ENCODE peak calls at places on chromosomes 16 and 17, in eight cellular contexts. One of them, this sample, is unnamed.

GRCh38 chr17:19295478-19296200 is 58.5 kb downstream of the EPN2 start:
- DNase-seq in stomach: no peak
- DNase-seq in AG04449: no peak
- DNase-seq in OCI-LY7: no peak
- DNase-seq in neural progenitor cell: no peak
- DNase-seq in pancreas: no peak
- DNase-seq in thoracic aorta: no peak
- DNase-seq in AG09309: no peak
- DNase-seq in this sample: peak; percentile 20

GRCh38 chr16:58011652-58012051 is 10.4 kb downstream of the USB1 start:
- DNase-seq in stomach: no peak
- DNase-seq in AG04449: peak; percentile 40
- DNase-seq in OCI-LY7: no peak
- DNase-seq in neural progenitor cell: no peak
- DNase-seq in pancreas: no peak
- DNase-seq in thoracic aorta: no peak
- DNase-seq in AG09309: no peak
- DNase-seq in this sample: no peak

GRCh38 chr17:13209091-13209490 is 191.3 kb upstream of the ELAC2 start:
- DNase-seq in stomach: no peak
- DNase-seq in AG04449: no peak
- DNase-seq in OCI-LY7: no peak
- DNase-seq in neural progenitor cell: no peak
- DNase-seq in pancreas: no peak
- DNase-seq in thoracic aorta: no peak
- DNase-seq in AG09309: no peak
- DNase-seq in this sample: peak; percentile 19

GRCh38 chr16:56357765-56358322 is 67.5 kb downstream of the AMFR start:
- DNase-seq in stomach: peak; percentile 24
- DNase-seq in AG04449: no peak
- DNase-seq in OCI-LY7: no peak
- DNase-seq in neural progenitor cell: peak; percentile 25
- DNase-seq in pancreas: peak; percentile 53
- DNase-seq in thoracic aorta: no peak
- DNase-seq in AG09309: no peak
- DNase-seq in this sample: no peak

GRCh38 chr16:35631261-35631945 is 2172.0 kb downstream of the TP53TG3F start:
- DNase-seq in stomach: no peak
- DNase-seq in AG04449: no peak
- DNase-seq in OCI-LY7: no peak
- DNase-seq in neural progenitor cell: no peak
- DNase-seq in pancreas: no peak
- DNase-seq in thoracic aorta: no peak
- DNase-seq in AG09309: no peak
- DNase-seq in this sample: no peak

GRCh38 chr17:27782791-27783206 is 17.5 kb downstream of the NOS2 start:
- DNase-seq in stomach: no peak
- DNase-seq in AG04449: no peak
- DNase-seq in OCI-LY7: peak; percentile 25
- DNase-seq in neural progenitor cell: no peak
- DNase-seq in pancreas: no peak
- DNase-seq in thoracic aorta: no peak
- DNase-seq in AG09309: no peak
- DNase-seq in this sample: no peak

GRCh38 chr16:90046122-90046970 is 27.1 kb upstream of the DBNDD1 start:
- DNase-seq in stomach: no peak
- DNase-seq in AG04449: no peak
- DNase-seq in OCI-LY7: no peak
- DNase-seq in neural progenitor cell: no peak
- DNase-seq in pancreas: no peak
- DNase-seq in thoracic aorta: no peak
- DNase-seq in AG09309: no peak
- DNase-seq in this sample: no peak

GRCh38 chr17:2011421-2012371 is 13.4 kb downstream of the RTN4RL1 start:
- DNase-seq in stomach: peak; percentile 73
- DNase-seq in AG04449: no peak
- DNase-seq in OCI-LY7: no peak
- DNase-seq in neural progenitor cell: peak; percentile 55
- DNase-seq in pancreas: no peak
- DNase-seq in thoracic aorta: no peak
- DNase-seq in AG09309: no peak
- DNase-seq in this sample: peak; percentile 49

GRCh38 chr17:74089869-74090464 is 113.5 kb upstream of the RPL38 start:
- DNase-seq in stomach: peak; percentile 52
- DNase-seq in AG04449: peak; percentile 12
- DNase-seq in OCI-LY7: peak; percentile 61
- DNase-seq in neural progenitor cell: peak; percentile 78
- DNase-seq in pancreas: peak; percentile 65
- DNase-seq in thoracic aorta: no peak
- DNase-seq in AG09309: peak; percentile 13
- DNase-seq in this sample: peak; percentile 64

GRCh38 chr16:57533618-57534336 is 2.6 kb downstream of the CCDC102A start:
- DNase-seq in stomach: peak; percentile 34
- DNase-seq in AG04449: no peak
- DNase-seq in OCI-LY7: no peak
- DNase-seq in neural progenitor cell: no peak
- DNase-seq in pancreas: no peak
- DNase-seq in thoracic aorta: no peak
- DNase-seq in AG09309: no peak
- DNase-seq in this sample: peak; percentile 4

GRCh38 chr16:11535494-11535893 is 51.2 kb downstream of the LITAF start:
- DNase-seq in stomach: no peak
- DNase-seq in AG04449: no peak
- DNase-seq in OCI-LY7: no peak
- DNase-seq in neural progenitor cell: no peak
- DNase-seq in pancreas: no peak
- DNase-seq in thoracic aorta: no peak
- DNase-seq in AG09309: no peak
- DNase-seq in this sample: no peak

GRCh38 chr16:24035127-24035842 is 199.5 kb downstream of the PRKCB start:
- DNase-seq in stomach: no peak
- DNase-seq in AG04449: no peak
- DNase-seq in OCI-LY7: no peak
- DNase-seq in neural progenitor cell: peak; percentile 14
- DNase-seq in pancreas: no peak
- DNase-seq in thoracic aorta: no peak
- DNase-seq in AG09309: no peak
- DNase-seq in this sample: no peak

GRCh38 chr17:75396781-75397180 is 8.7 kb downstream of the GRB2 start:
- DNase-seq in stomach: no peak
- DNase-seq in AG04449: no peak
- DNase-seq in OCI-LY7: peak; percentile 54
- DNase-seq in neural progenitor cell: no peak
- DNase-seq in pancreas: no peak
- DNase-seq in thoracic aorta: no peak
- DNase-seq in AG09309: no peak
- DNase-seq in this sample: no peak

GRCh38 chr16:83946781-83947566 is 6.1 kb upstream of the OSGIN1 start:
- DNase-seq in stomach: no peak
- DNase-seq in AG04449: no peak
- DNase-seq in OCI-LY7: no peak
- DNase-seq in neural progenitor cell: no peak
- DNase-seq in pancreas: no peak
- DNase-seq in thoracic aorta: no peak
- DNase-seq in AG09309: no peak
- DNase-seq in this sample: no peak

GRCh38 chr16:71986131-71986530 is 14.1 kb downstream of the PKD1L3 start:
- DNase-seq in stomach: no peak
- DNase-seq in AG04449: no peak
- DNase-seq in OCI-LY7: no peak
- DNase-seq in neural progenitor cell: no peak
- DNase-seq in pancreas: no peak
- DNase-seq in thoracic aorta: no peak
- DNase-seq in AG09309: no peak
- DNase-seq in this sample: no peak

GRCh38 chr17:47324224-47325020 is 667 bp downstream of the EFCAB13 start:
- DNase-seq in stomach: peak; percentile 63
- DNase-seq in AG04449: no peak
- DNase-seq in OCI-LY7: peak; percentile 70
- DNase-seq in neural progenitor cell: peak; percentile 48
- DNase-seq in pancreas: peak; percentile 59
- DNase-seq in thoracic aorta: no peak
- DNase-seq in AG09309: no peak
- DNase-seq in this sample: peak; percentile 52

GRCh38 chr16:63403792-63404191 is 1367.6 kb upstream of the CDH8 start:
- DNase-seq in stomach: no peak
- DNase-seq in AG04449: no peak
- DNase-seq in OCI-LY7: no peak
- DNase-seq in neural progenitor cell: no peak
- DNase-seq in pancreas: peak; percentile 29
- DNase-seq in thoracic aorta: no peak
- DNase-seq in AG09309: no peak
- DNase-seq in this sample: no peak

GRCh38 chr16:26078971-26079370 is 387.2 kb downstream of the HS3ST4 start:
- DNase-seq in stomach: no peak
- DNase-seq in AG04449: no peak
- DNase-seq in OCI-LY7: no peak
- DNase-seq in neural progenitor cell: no peak
- DNase-seq in pancreas: no peak
- DNase-seq in thoracic aorta: no peak
- DNase-seq in AG09309: no peak
- DNase-seq in this sample: no peak
- TF ChIP-seq CTCF in stomach: no peak
- TF ChIP-seq CTCF in AG04449: no peak
- TF ChIP-seq CTCF in OCI-LY7: no peak
- TF ChIP-seq CTCF in neural progenitor cell: no peak
- TF ChIP-seq CTCF in pancreas: no peak
- TF ChIP-seq CTCF in thoracic aorta: no peak
- TF ChIP-seq CTCF in AG09309: no peak
- TF ChIP-seq CTCF in this sample: no peak

GRCh38 chr16:50612849-50613198 is 64.6 kb downstream of the NKD1 start:
- DNase-seq in stomach: no peak
- DNase-seq in AG04449: no peak
- DNase-seq in OCI-LY7: no peak
- DNase-seq in neural progenitor cell: no peak
- DNase-seq in pancreas: no peak
- DNase-seq in thoracic aorta: no peak
- DNase-seq in AG09309: no peak
- DNase-seq in this sample: no peak

GRCh38 chr16:50613281-50613991 is 65.2 kb downstream of the NKD1 start:
- DNase-seq in stomach: no peak
- DNase-seq in AG04449: no peak
- DNase-seq in OCI-LY7: no peak
- DNase-seq in neural progenitor cell: no peak
- DNase-seq in pancreas: no peak
- DNase-seq in thoracic aorta: no peak
- DNase-seq in AG09309: no peak
- DNase-seq in this sample: peak; percentile 3

GRCh38 chr16:50610331-50611262 is 62.4 kb downstream of the NKD1 start:
- DNase-seq in stomach: no peak
- DNase-seq in AG04449: no peak
- DNase-seq in OCI-LY7: no peak
- DNase-seq in neural progenitor cell: peak; percentile 93
- DNase-seq in pancreas: no peak
- DNase-seq in thoracic aorta: no peak
- DNase-seq in AG09309: no peak
- DNase-seq in this sample: no peak

GRCh38 chr16:50611995-50612848 is 64.0 kb downstream of the NKD1 start:
- DNase-seq in stomach: no peak
- DNase-seq in AG04449: no peak
- DNase-seq in OCI-LY7: no peak
- DNase-seq in neural progenitor cell: no peak
- DNase-seq in pancreas: no peak
- DNase-seq in thoracic aorta: no peak
- DNase-seq in AG09309: no peak
- DNase-seq in this sample: no peak

GRCh38 chr16:50611332-50611934 is 63.2 kb downstream of the NKD1 start:
- DNase-seq in stomach: no peak
- DNase-seq in AG04449: no peak
- DNase-seq in OCI-LY7: no peak
- DNase-seq in neural progenitor cell: no peak
- DNase-seq in pancreas: no peak
- DNase-seq in thoracic aorta: no peak
- DNase-seq in AG09309: no peak
- DNase-seq in this sample: peak; percentile 39
- H3K4me3 ChIP-seq in stomach: no peak overlapping the region
- H3K4me3 ChIP-seq in AG04449: no peak overlapping the region
- H3K4me3 ChIP-seq in OCI-LY7: no peak overlapping the region
- H3K4me3 ChIP-seq in neural progenitor cell: no peak overlapping the region
- H3K4me3 ChIP-seq in pancreas: no peak overlapping the region
- H3K4me3 ChIP-seq in thoracic aorta: no peak overlapping the region
- H3K4me3 ChIP-seq in AG09309: no peak overlapping the region
- H3K4me3 ChIP-seq in this sample: no peak overlapping the region

GRCh38 chr17:16649585-16649984 is 4.1 kb downstream of the ZNF624 start:
- DNase-seq in stomach: no peak
- DNase-seq in AG04449: no peak
- DNase-seq in OCI-LY7: no peak
- DNase-seq in neural progenitor cell: no peak
- DNase-seq in pancreas: no peak
- DNase-seq in thoracic aorta: no peak
- DNase-seq in AG09309: no peak
- DNase-seq in this sample: no peak

GRCh38 chr17:16653367-16654041 is at the start of gene ZNF624:
- DNase-seq in stomach: peak; percentile 98
- DNase-seq in AG04449: peak; percentile 34
- DNase-seq in OCI-LY7: peak; percentile 93
- DNase-seq in neural progenitor cell: peak; percentile 99
- DNase-seq in pancreas: peak; percentile 98
- DNase-seq in thoracic aorta: peak; percentile 77
- DNase-seq in AG09309: peak; percentile 51
- DNase-seq in this sample: peak; percentile 83

GRCh38 chr17:16652847-16653366 is 743 bp downstream of the ZNF624 start:
- DNase-seq in stomach: no peak
- DNase-seq in AG04449: no peak
- DNase-seq in OCI-LY7: peak; percentile 4
- DNase-seq in neural progenitor cell: no peak
- DNase-seq in pancreas: no peak
- DNase-seq in thoracic aorta: no peak
- DNase-seq in AG09309: no peak
- DNase-seq in this sample: peak; percentile 4

GRCh38 chr17:16652252-16652651 is 1.4 kb downstream of the ZNF624 start:
- DNase-seq in stomach: no peak
- DNase-seq in AG04449: no peak
- DNase-seq in OCI-LY7: no peak
- DNase-seq in neural progenitor cell: no peak
- DNase-seq in pancreas: no peak
- DNase-seq in thoracic aorta: no peak
- DNase-seq in AG09309: no peak
- DNase-seq in this sample: no peak
- TF ChIP-seq CTCF in stomach: no peak
- TF ChIP-seq CTCF in AG04449: no peak
- TF ChIP-seq CTCF in OCI-LY7: no peak
- TF ChIP-seq CTCF in neural progenitor cell: no peak
- TF ChIP-seq CTCF in pancreas: no peak
- TF ChIP-seq CTCF in thoracic aorta: no peak
- TF ChIP-seq CTCF in AG09309: no peak
- TF ChIP-seq CTCF in this sample: no peak

DNA sequence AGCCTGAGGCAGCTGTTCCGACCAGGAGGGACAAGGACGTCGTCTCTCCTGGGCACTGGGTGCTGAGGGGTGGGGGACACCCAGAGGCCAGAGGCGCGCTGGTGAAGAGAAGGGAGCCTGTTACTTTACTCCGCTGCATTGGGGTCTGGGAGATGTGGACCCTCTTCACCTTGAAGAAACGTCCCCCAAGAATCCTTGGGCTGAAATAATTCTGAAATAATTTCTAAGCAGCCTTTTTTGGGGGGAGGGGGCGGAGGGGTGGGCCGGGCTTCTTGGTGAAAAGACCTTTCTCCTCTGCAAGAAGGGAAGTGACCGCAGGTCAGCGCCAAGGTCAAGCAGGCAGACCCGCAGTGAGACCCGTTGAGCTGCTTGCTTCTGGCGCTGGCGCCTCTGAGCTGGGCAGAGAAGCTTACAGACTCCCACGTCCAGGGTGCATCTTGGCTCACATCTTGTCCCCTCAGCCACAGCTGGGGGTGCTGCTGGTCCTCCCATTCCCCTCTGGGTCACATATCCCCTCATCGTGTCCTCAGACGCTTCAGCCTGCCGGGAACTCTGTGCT is 1.1 kb downstream of the SYT17 start:
- DNase-seq in stomach: no peak
- DNase-seq in AG04449: no peak
- DNase-seq in OCI-LY7: no peak
- DNase-seq in neural progenitor cell: no peak
- DNase-seq in pancreas: no peak
- DNase-seq in thoracic aorta: no peak
- DNase-seq in AG09309: no peak
- DNase-seq in this sample: no peak
- H3K4me3 ChIP-seq in stomach: peak overlapping the region; percentile 56
- H3K4me3 ChIP-seq in AG04449: no peak overlapping the region
- H3K4me3 ChIP-seq in OCI-LY7: no peak overlapping the region
- H3K4me3 ChIP-seq in neural progenitor cell: peak overlapping the region; percentile 78
- H3K4me3 ChIP-seq in pancreas: peak overlapping the region; percentile 59
- H3K4me3 ChIP-seq in thoracic aorta: peak overlapping the region; percentile 71
- H3K4me3 ChIP-seq in AG09309: no peak overlapping the region
- H3K4me3 ChIP-seq in this sample: no peak overlapping the region

This sample was measured in fibroblast of mammary gland.